ENCODE peak calls at places on chromosomes 13 and 19, in five cellular contexts. One of them, this sample, is unnamed.

GRCh38 chr19:58252102-58252685 is 23.5 kb downstream of the ZNF544 start:
- DNase-seq in sigmoid colon: no peak
- DNase-seq in stomach: no peak
- DNase-seq in naive thymus-derived CD4-positive, alpha-beta T cell: no peak
- DNase-seq in left ventricle myocardium inferior: no peak
- DNase-seq in this sample: no peak

GRCh38 chr13:40058757-40059236 is 403.3 kb downstream of the COG6 start:
- DNase-seq in sigmoid colon: no peak
- DNase-seq in stomach: no peak
- DNase-seq in naive thymus-derived CD4-positive, alpha-beta T cell: no peak
- DNase-seq in left ventricle myocardium inferior: no peak
- DNase-seq in this sample: no peak

GRCh38 chr13:42112864-42113263 is 64.4 kb downstream of the DGKH start:
- DNase-seq in sigmoid colon: no peak
- DNase-seq in stomach: no peak
- DNase-seq in naive thymus-derived CD4-positive, alpha-beta T cell: no peak
- DNase-seq in left ventricle myocardium inferior: no peak
- DNase-seq in this sample: no peak

GRCh38 chr19:31553112-31553843 is 204.0 kb upstream of the TSHZ3 start:
- DNase-seq in sigmoid colon: peak; percentile 56
- DNase-seq in stomach: no peak
- DNase-seq in naive thymus-derived CD4-positive, alpha-beta T cell: no peak
- DNase-seq in left ventricle myocardium inferior: no peak
- DNase-seq in this sample: no peak

GRCh38 chr13:110643324-110643723 is 28.0 kb downstream of the NAXD start:
- DNase-seq in sigmoid colon: no peak
- DNase-seq in stomach: peak; percentile 24
- DNase-seq in naive thymus-derived CD4-positive, alpha-beta T cell: no peak
- DNase-seq in left ventricle myocardium inferior: no peak
- DNase-seq in this sample: no peak

GRCh38 chr13:108346376-108346775 is 76.9 kb downstream of the TNFSF13B start:
- DNase-seq in sigmoid colon: no peak
- DNase-seq in stomach: no peak
- DNase-seq in naive thymus-derived CD4-positive, alpha-beta T cell: no peak
- DNase-seq in left ventricle myocardium inferior: no peak
- DNase-seq in this sample: no peak

GRCh38 chr13:27005556-27005955 is 166.1 kb downstream of the USP12 start:
- DNase-seq in sigmoid colon: peak; percentile 42
- DNase-seq in stomach: no peak
- DNase-seq in naive thymus-derived CD4-positive, alpha-beta T cell: no peak
- DNase-seq in left ventricle myocardium inferior: no peak
- DNase-seq in this sample: no peak

GRCh38 chr13:110024646-110024980 is 238.2 kb upstream of the IRS2 start:
- DNase-seq in sigmoid colon: no peak
- DNase-seq in stomach: no peak
- DNase-seq in naive thymus-derived CD4-positive, alpha-beta T cell: no peak
- DNase-seq in left ventricle myocardium inferior: no peak
- DNase-seq in this sample: no peak

GRCh38 chr19:33394006-33394722 is 20.7 kb downstream of the CEBPG start:
- DNase-seq in sigmoid colon: peak; percentile 86
- DNase-seq in stomach: no peak
- DNase-seq in naive thymus-derived CD4-positive, alpha-beta T cell: no peak
- DNase-seq in left ventricle myocardium inferior: peak; percentile 57
- DNase-seq in this sample: no peak

GRCh38 chr19:57841364-57841763 is 8.3 kb upstream of the ZNF587 start:
- DNase-seq in sigmoid colon: no peak
- DNase-seq in stomach: no peak
- DNase-seq in naive thymus-derived CD4-positive, alpha-beta T cell: no peak
- DNase-seq in left ventricle myocardium inferior: no peak
- DNase-seq in this sample: no peak

GRCh38 chr19:9641810-9642209 is 20.8 kb upstream of the ZNF561 start:
- DNase-seq in sigmoid colon: no peak
- DNase-seq in stomach: no peak
- DNase-seq in naive thymus-derived CD4-positive, alpha-beta T cell: no peak
- DNase-seq in left ventricle myocardium inferior: no peak
- DNase-seq in this sample: no peak

DNA sequence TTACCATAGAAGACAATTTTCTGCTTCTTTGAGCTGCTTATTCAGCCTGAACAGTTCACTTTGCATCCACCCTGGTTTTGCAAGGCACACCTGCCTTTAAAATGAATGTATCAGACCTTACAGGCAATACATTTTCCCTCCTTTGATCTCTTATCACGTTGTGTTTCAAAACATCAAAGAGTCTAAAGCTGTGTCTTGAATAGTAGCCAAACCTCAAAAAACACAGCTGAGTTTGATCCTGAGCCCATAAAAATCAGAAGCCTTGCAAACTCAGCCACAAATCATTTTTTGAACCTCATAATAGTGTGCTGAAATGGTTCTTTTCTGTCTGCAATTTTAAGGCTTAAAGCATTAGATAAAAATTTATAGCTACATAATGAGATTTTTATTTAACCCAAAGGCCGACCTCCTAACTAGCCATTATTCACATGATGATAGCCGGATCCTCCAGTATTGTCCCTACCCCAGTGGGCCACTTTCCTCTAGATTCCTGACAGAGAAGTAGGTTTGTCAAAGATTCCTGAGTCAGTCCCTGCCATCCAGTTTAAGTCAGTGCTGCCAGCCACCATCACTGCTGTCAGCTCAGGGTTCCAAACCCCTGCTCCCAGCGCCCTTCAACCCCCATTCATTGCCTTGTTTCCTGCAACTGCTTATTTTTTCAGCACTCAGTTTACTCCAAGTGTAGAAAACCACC is 71.8 kb downstream of the CAB39L start:
- DNase-seq in sigmoid colon: no peak
- DNase-seq in stomach: no peak
- DNase-seq in naive thymus-derived CD4-positive, alpha-beta T cell: no peak
- DNase-seq in left ventricle myocardium inferior: no peak
- DNase-seq in this sample: no peak
- H3K9me3 ChIP-seq in sigmoid colon: no peaks in the 10 kb centered on the region
- H3K9me3 ChIP-seq in stomach: no peaks in the 10 kb centered on the region
- H3K9me3 ChIP-seq in naive thymus-derived CD4-positive, alpha-beta T cell: no peaks in the 10 kb centered on the region
- H3K9me3 ChIP-seq in left ventricle myocardium inferior: no peaks in the 10 kb centered on the region
- H3K9me3 ChIP-seq in this sample: no peaks in the 10 kb centered on the region

GRCh38 chr13:94706854-94707399 is 5.4 kb downstream of the SOX21 start:
- DNase-seq in sigmoid colon: no peak
- DNase-seq in stomach: no peak
- DNase-seq in naive thymus-derived CD4-positive, alpha-beta T cell: no peak
- DNase-seq in left ventricle myocardium inferior: no peak
- DNase-seq in this sample: no peak

GRCh38 chr13:94708971-94709614 is 3.3 kb downstream of the SOX21 start:
- DNase-seq in sigmoid colon: no peak
- DNase-seq in stomach: no peak
- DNase-seq in naive thymus-derived CD4-positive, alpha-beta T cell: no peak
- DNase-seq in left ventricle myocardium inferior: no peak
- DNase-seq in this sample: no peak

GRCh38 chr13:94708031-94708571 is 4.2 kb downstream of the SOX21 start:
- DNase-seq in sigmoid colon: no peak
- DNase-seq in stomach: no peak
- DNase-seq in naive thymus-derived CD4-positive, alpha-beta T cell: no peak
- DNase-seq in left ventricle myocardium inferior: no peak
- DNase-seq in this sample: no peak

GRCh38 chr13:94706101-94706853 is 6.1 kb downstream of the SOX21 start:
- DNase-seq in sigmoid colon: no peak
- DNase-seq in stomach: no peak
- DNase-seq in naive thymus-derived CD4-positive, alpha-beta T cell: no peak
- DNase-seq in left ventricle myocardium inferior: no peak
- DNase-seq in this sample: no peak

DNA sequence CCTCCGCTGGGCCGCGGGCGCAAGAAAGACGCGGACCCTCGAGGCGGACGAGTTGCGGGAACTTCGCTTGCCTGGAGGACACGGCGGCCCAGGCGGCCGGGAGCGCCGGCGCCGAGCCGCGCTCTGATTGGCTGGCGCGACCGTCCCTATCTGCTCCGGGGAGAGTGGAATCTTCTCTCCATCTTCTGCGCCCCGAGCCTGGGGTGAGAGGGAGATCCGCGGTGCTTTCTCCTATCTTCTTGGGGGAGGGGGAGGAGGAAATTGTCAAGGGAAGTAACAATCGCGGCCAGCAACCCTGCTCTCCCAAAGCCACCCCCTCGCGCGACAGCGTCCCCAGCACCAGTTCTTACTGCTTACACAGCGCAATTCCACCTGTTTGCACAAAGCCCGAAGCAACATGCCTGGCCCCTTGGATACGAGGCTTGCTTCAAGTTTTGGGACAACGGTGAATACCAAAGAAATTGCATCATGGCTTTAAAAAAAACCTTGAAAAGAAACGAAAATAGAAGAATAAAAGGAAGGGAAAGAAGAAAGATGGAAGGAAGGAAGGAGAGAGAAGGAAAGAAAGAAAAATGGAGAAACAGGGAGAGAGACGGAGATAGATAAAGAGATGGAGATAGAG is 4.8 kb downstream of the SOX21 start:
- DNase-seq in sigmoid colon: no peak
- DNase-seq in stomach: no peak
- DNase-seq in naive thymus-derived CD4-positive, alpha-beta T cell: no peak
- DNase-seq in left ventricle myocardium inferior: no peak
- DNase-seq in this sample: no peak
- H3K9me3 ChIP-seq in sigmoid colon: peaks cover 3% of the 10 kb centered on the region
- H3K9me3 ChIP-seq in stomach: peaks cover 9% of the 10 kb centered on the region
- H3K9me3 ChIP-seq in naive thymus-derived CD4-positive, alpha-beta T cell: peaks cover 5% of the 10 kb centered on the region
- H3K9me3 ChIP-seq in left ventricle myocardium inferior: no peaks in the 10 kb centered on the region
- H3K9me3 ChIP-seq in this sample: no peaks in the 10 kb centered on the region

DNA sequence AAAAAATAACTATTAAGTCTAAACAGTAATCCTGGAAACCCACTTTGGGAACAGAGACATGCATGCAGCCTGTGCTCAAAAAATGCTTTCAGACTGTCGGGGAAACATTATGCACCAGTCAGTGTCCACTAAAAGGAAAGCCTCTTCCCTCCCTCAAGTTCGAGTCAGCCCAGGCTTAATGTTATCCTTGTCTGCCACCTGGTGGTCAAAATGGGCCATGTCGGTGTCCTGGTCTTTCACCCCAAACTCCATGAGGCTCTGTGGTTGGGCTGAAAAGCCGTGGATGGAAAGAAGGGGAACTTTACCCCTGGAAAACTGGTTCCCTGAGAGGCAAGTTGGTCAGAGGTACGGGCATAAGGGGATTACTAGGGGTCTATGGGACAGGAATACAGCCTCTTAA is 88.4 kb upstream of the ZNF492 start:
- DNase-seq in sigmoid colon: no peak
- DNase-seq in stomach: no peak
- DNase-seq in naive thymus-derived CD4-positive, alpha-beta T cell: no peak
- DNase-seq in left ventricle myocardium inferior: peak; percentile 22
- DNase-seq in this sample: peak; percentile 12
- H3K9me3 ChIP-seq in sigmoid colon: peaks cover 20% of the 10 kb centered on the region
- H3K9me3 ChIP-seq in stomach: peaks cover 77% of the 10 kb centered on the region
- H3K9me3 ChIP-seq in naive thymus-derived CD4-positive, alpha-beta T cell: peaks cover 43% of the 10 kb centered on the region
- H3K9me3 ChIP-seq in left ventricle myocardium inferior: peaks cover 26% of the 10 kb centered on the region
- H3K9me3 ChIP-seq in this sample: peaks cover 11% of the 10 kb centered on the region

GRCh38 chr19:6811906-6812305 is 39.4 kb downstream of the VAV1 start:
- DNase-seq in sigmoid colon: no peak
- DNase-seq in stomach: no peak
- DNase-seq in naive thymus-derived CD4-positive, alpha-beta T cell: no peak
- DNase-seq in left ventricle myocardium inferior: no peak
- DNase-seq in this sample: no peak
- H3K9me3 ChIP-seq in sigmoid colon: no peaks in the 10 kb centered on the region
- H3K9me3 ChIP-seq in stomach: no peaks in the 10 kb centered on the region
- H3K9me3 ChIP-seq in naive thymus-derived CD4-positive, alpha-beta T cell: no peaks in the 10 kb centered on the region
- H3K9me3 ChIP-seq in left ventricle myocardium inferior: peaks cover 19% of the 10 kb centered on the region
- H3K9me3 ChIP-seq in this sample: no peaks in the 10 kb centered on the region

GRCh38 chr19:50645107-50645506 is 4.1 kb upstream of the C19orf81 start:
- DNase-seq in sigmoid colon: no peak
- DNase-seq in stomach: no peak
- DNase-seq in naive thymus-derived CD4-positive, alpha-beta T cell: no peak
- DNase-seq in left ventricle myocardium inferior: no peak
- DNase-seq in this sample: no peak

GRCh38 chr19:50648659-50649058 is 586 bp upstream of the C19orf81 start:
- DNase-seq in sigmoid colon: no peak
- DNase-seq in stomach: no peak
- DNase-seq in naive thymus-derived CD4-positive, alpha-beta T cell: no peak
- DNase-seq in left ventricle myocardium inferior: no peak
- DNase-seq in this sample: no peak

GRCh38 chr19:50644315-50644915 is 4.7 kb upstream of the SYT3 start:
- DNase-seq in sigmoid colon: no peak
- DNase-seq in stomach: no peak
- DNase-seq in naive thymus-derived CD4-positive, alpha-beta T cell: no peak
- DNase-seq in left ventricle myocardium inferior: no peak
- DNase-seq in this sample: no peak

GRCh38 chr19:50647879-50648615 is 1.2 kb upstream of the C19orf81 start:
- DNase-seq in sigmoid colon: no peak
- DNase-seq in stomach: no peak
- DNase-seq in naive thymus-derived CD4-positive, alpha-beta T cell: no peak
- DNase-seq in left ventricle myocardium inferior: no peak
- DNase-seq in this sample: no peak

GRCh38 chr19:50646074-50646807 is 3.0 kb upstream of the C19orf81 start:
- DNase-seq in sigmoid colon: no peak
- DNase-seq in stomach: no peak
- DNase-seq in naive thymus-derived CD4-positive, alpha-beta T cell: no peak
- DNase-seq in left ventricle myocardium inferior: no peak
- DNase-seq in this sample: no peak
- H3K9me3 ChIP-seq in sigmoid colon: no peaks in the 10 kb centered on the region
- H3K9me3 ChIP-seq in stomach: no peaks in the 10 kb centered on the region
- H3K9me3 ChIP-seq in naive thymus-derived CD4-positive, alpha-beta T cell: no peaks in the 10 kb centered on the region
- H3K9me3 ChIP-seq in left ventricle myocardium inferior: no peaks in the 10 kb centered on the region
- H3K9me3 ChIP-seq in this sample: no peaks in the 10 kb centered on the region

DNA sequence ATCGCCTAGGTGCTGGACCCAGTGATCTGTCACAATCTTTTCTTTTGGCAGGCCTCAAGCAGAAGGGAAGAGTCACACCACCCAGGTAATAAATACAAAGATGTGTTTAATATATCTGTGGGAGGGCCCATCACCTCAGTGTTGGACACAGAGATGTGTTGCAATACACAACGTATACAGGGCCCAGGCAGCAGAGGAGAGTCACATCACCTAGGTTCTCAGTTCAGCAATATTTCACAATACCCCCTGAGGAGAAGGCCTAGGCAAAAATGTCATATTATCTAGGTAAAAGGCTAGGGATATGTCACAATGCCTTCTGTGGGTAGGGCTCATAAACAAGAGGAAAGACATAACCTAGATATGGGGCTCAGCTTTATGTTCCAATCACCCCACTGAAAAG is 53.5 kb upstream of the ZNF728 start:
- DNase-seq in sigmoid colon: no peak
- DNase-seq in stomach: no peak
- DNase-seq in naive thymus-derived CD4-positive, alpha-beta T cell: no peak
- DNase-seq in left ventricle myocardium inferior: no peak
- DNase-seq in this sample: no peak
- H3K9me3 ChIP-seq in sigmoid colon: peaks cover 4% of the 10 kb centered on the region
- H3K9me3 ChIP-seq in stomach: peaks cover 21% of the 10 kb centered on the region
- H3K9me3 ChIP-seq in naive thymus-derived CD4-positive, alpha-beta T cell: no peaks in the 10 kb centered on the region
- H3K9me3 ChIP-seq in left ventricle myocardium inferior: no peaks in the 10 kb centered on the region
- H3K9me3 ChIP-seq in this sample: no peaks in the 10 kb centered on the region

DNA sequence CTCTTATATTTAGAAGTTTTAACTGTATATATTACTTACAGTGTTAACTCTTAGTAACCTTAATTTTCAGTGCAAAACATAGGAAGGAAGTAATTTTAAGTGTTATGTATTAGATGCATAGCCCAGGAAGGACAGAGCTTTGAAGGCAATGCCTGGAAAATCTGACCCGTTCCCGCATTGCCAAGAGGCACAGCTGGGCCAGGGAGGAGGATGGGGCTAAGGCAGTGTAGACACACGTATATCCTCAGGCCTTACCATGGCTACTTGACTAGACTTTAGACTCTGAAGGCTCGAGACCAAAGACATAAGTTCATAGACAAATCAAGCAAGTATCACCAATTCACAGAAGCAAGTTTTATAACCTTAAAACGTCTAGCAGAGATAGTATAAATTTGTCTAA is 1944.2 kb downstream of the OLFM4 start:
- DNase-seq in sigmoid colon: no peak
- DNase-seq in stomach: no peak
- DNase-seq in naive thymus-derived CD4-positive, alpha-beta T cell: no peak
- DNase-seq in left ventricle myocardium inferior: no peak
- DNase-seq in this sample: no peak
- H3K9me3 ChIP-seq in sigmoid colon: no peaks in the 10 kb centered on the region
- H3K9me3 ChIP-seq in stomach: no peaks in the 10 kb centered on the region
- H3K9me3 ChIP-seq in naive thymus-derived CD4-positive, alpha-beta T cell: no peaks in the 10 kb centered on the region
- H3K9me3 ChIP-seq in left ventricle myocardium inferior: no peaks in the 10 kb centered on the region
- H3K9me3 ChIP-seq in this sample: no peaks in the 10 kb centered on the region